ENCODE peak calls at places on chromosomes 3 and 15, in seven cellular contexts. X is esophagus squamous epithelium; F is GM23248; J is stimulated activated CD4-positive, alpha-beta T cell treated with anti-CD3 and anti-CD28 coated beads, Interleukin-12 subunit alpha, Interleukin-12 subunit beta, amount 100 ng/mL, for 4 hours; O is foreskin keratinocyte; P is NCI-H2081; W is HEK293T. H is an unnamed sample.

GRCh38 chr15:68711406-68711805 is 109.3 kb downstream of the ANP32A start:
- DNase-seq in X (no peak), F (no peak), J (no peak), O (no peak), P (no peak), W (no peak), H (no peak)

GRCh38 chr3:64957639-64958038 is 269.8 kb upstream of the ADAMTS9 start:
- DNase-seq in X (no peak), F (peak), J (no peak), O (no peak), P (no peak), W (no peak), H (no peak)

GRCh38 chr3:58585005-58585786 is 8.0 kb upstream of the FAM107A start:
- DNase-seq in X (no peak), F (peak), J (peak), O (peak), P (peak), W (peak), H (peak)

GRCh38 chr3:123347691-123348264 is 101.1 kb downstream of the ADCY5 start:
- DNase-seq in X (no peak), F (no peak), J (no peak), O (peak), P (peak), W (no peak), H (peak)

GRCh38 chr15:62067448-62068044 is 769 bp downstream of the C2CD4A start:
- DNase-seq in X (no peak), F (peak), J (peak), O (peak), P (peak), W (peak), H (peak)

GRCh38 chr3:136949146-136949545 is 8.6 kb upstream of the IL20RB start:
- DNase-seq in X (no peak), F (no peak), J (no peak), O (no peak), P (no peak), W (no peak), H (no peak)

GRCh38 chr3:146218880-146219866 is 31.7 kb downstream of the PLSCR4 start:
- DNase-seq in X (no peak), F (peak), J (peak), O (no peak), P (peak), W (peak), H (no peak)

GRCh38 chr3:62833538-62833937 is 41.7 kb downstream of the CADPS start:
- DNase-seq in X (no peak), F (peak), J (no peak), O (no peak), P (no peak), W (peak), H (no peak)

GRCh38 chr15:67080900-67081431 is 15.6 kb downstream of the SMAD3 start:
- DNase-seq in X (peak), F (peak), J (peak), O (peak), P (no peak), W (no peak), H (no peak)

GRCh38 chr15:48782911-48783310 is 28.0 kb downstream of the CEP152 start:
- DNase-seq in X (no peak), F (no peak), J (no peak), O (no peak), P (no peak), W (no peak), H (no peak)

GRCh38 chr3:48634661-48635221 is 520 bp downstream of the SLC26A6 start:
- DNase-seq in X (no peak), F (peak), J (peak), O (peak), P (peak), W (peak), H (no peak)

GRCh38 chr3:192917508-192918274 is at the start of gene MB21D2:
- DNase-seq in X (no peak), F (peak), J (peak), O (peak), P (peak), W (peak), H (peak)

GRCh38 chr3:150132101-150132749 is 161.5 kb upstream of the PFN2 start:
- DNase-seq in X (no peak), F (no peak), J (no peak), O (no peak), P (no peak), W (peak), H (no peak)

GRCh38 chr15:77064539-77065308 is 6.2 kb downstream of the TSPAN3 start:
- DNase-seq in X (no peak), F (peak), J (no peak), O (peak), P (no peak), W (no peak), H (no peak)

GRCh38 chr15:67100808-67101581 is 35.6 kb downstream of the SMAD3 start:
- DNase-seq in X (no peak), F (no peak), J (peak), O (no peak), P (no peak), W (no peak), H (no peak)

GRCh38 chr15:77022646-77023575 is 28.0 kb downstream of the PSTPIP1 start:
- DNase-seq in X (no peak), F (no peak), J (no peak), O (no peak), P (no peak), W (no peak), H (no peak)

GRCh38 chr15:34217587-34218225 is 7.1 kb upstream of the EMC4 start:
- DNase-seq in X (no peak), F (peak), J (no peak), O (peak), P (no peak), W (no peak), H (no peak)

GRCh38 chr3:195068481-195069080 is 202.4 kb downstream of the XXYLT1 start:
- DNase-seq in X (no peak), F (no peak), J (no peak), O (no peak), P (no peak), W (no peak), H (no peak)